ENCODE peak calls at places on chromosome 19, in seven cellular contexts. G is WTC11, B is lower lobe of right lung, K is cardiac fibroblast, S is EH, Z is PC-3, N is GM12865. I is an unnamed sample.

GRCh38 chr19:13207237-13208130 is 57.3 kb downstream of the IER2 start:
- DNase-seq in G (no peak), B (peak), K (no peak), S (peak), Z (no peak), N (peak), I (no peak)

GRCh38 chr19:38046254-38047047 is 139.4 kb downstream of the SIPA1L3 start:
- DNase-seq in G (no peak), B (no peak), K (no peak), S (no peak), Z (no peak), N (peak), I (no peak)

GRCh38 chr19:16197188-16197621 is 506 bp upstream of the AP1M1 start:
- DNase-seq in G (no peak), B (no peak), K (peak), S (peak), Z (peak), N (no peak), I (no peak)

GRCh38 chr19:42254083-42254849 is 662 bp downstream of the ERF start:
- DNase-seq in G (peak), B (peak), K (peak), S (peak), Z (peak), N (peak), I (no peak)

GRCh38 chr19:32380269-32380668 is 25.3 kb upstream of the DPY19L3 start:
- DNase-seq in G (no peak), B (no peak), K (no peak), S (no peak), Z (no peak), N (no peak), I (no peak)

GRCh38 chr19:3725640-3726310 is 17.6 kb downstream of the TJP3 start:
- DNase-seq in G (peak), B (peak), K (no peak), S (peak), Z (no peak), N (no peak), I (no peak)

GRCh38 chr19:13613447-13613846 is 107.2 kb upstream of the CACNA1A start:
- DNase-seq in G (no peak), B (no peak), K (no peak), S (no peak), Z (no peak), N (no peak), I (no peak)

GRCh38 chr19:36097036-36097435 is 13.9 kb upstream of the OVOL3 start:
- DNase-seq in G (no peak), B (no peak), K (no peak), S (no peak), Z (no peak), N (no peak), I (no peak)

GRCh38 chr19:18304194-18304495 is 18.7 kb downstream of the LSM4 start:
- DNase-seq in G (no peak), B (no peak), K (no peak), S (peak), Z (no peak), N (no peak), I (no peak)

GRCh38 chr19:54473071-54473941 is at the start of gene CDC42EP5:
- DNase-seq in G (no peak), B (peak), K (peak), S (peak), Z (no peak), N (no peak), I (peak)

GRCh38 chr19:33722456-33723239 is 74.0 kb upstream of the KCTD15 start:
- DNase-seq in G (no peak), B (no peak), K (no peak), S (no peak), Z (no peak), N (no peak), I (no peak)

GRCh38 chr19:55654833-55655647 is at the start of gene U2AF2:
- DNase-seq in G (peak), B (peak), K (peak), S (peak), Z (peak), N (peak), I (peak)

GRCh38 chr19:56333506-56333905 is 18.9 kb upstream of the ZSCAN5A start:
- DNase-seq in G (peak), B (no peak), K (peak), S (peak), Z (peak), N (peak), I (peak)

GRCh38 chr19:38547446-38547845 is 70.3 kb downstream of the MAP4K1 start:
- DNase-seq in G (no peak), B (peak), K (no peak), S (no peak), Z (no peak), N (no peak), I (no peak)

GRCh38 chr19:45403781-45404556 is 900 bp downstream of the PPP1R13L start:
- DNase-seq in G (peak), B (peak), K (no peak), S (peak), Z (peak), N (peak), I (no peak)

GRCh38 chr19:42126565-42126964 is 5.7 kb downstream of the POU2F2 start:
- DNase-seq in G (no peak), B (no peak), K (no peak), S (no peak), Z (no peak), N (peak), I (no peak)

GRCh38 chr19:40604647-40605200 is 3.6 kb downstream of the LTBP4 start:
- DNase-seq in G (no peak), B (no peak), K (no peak), S (no peak), Z (peak), N (peak), I (no peak)

GRCh38 chr19:38033658-38034150 is 126.7 kb downstream of the SIPA1L3 start:
- DNase-seq in G (peak), B (no peak), K (no peak), S (no peak), Z (no peak), N (peak), I (no peak)

GRCh38 chr19:9721861-9722260 is 46.7 kb downstream of the ZNF846 start:
- DNase-seq in G (no peak), B (no peak), K (no peak), S (no peak), Z (no peak), N (no peak), I (no peak)

GRCh38 chr19:1407662-1408299 is 395 bp downstream of the DAZAP1 start:
- DNase-seq in G (no peak), B (peak), K (no peak), S (no peak), Z (no peak), N (no peak), I (no peak)

GRCh38 chr19:47232422-47233211 is 1.6 kb upstream of the BBC3 start:
- DNase-seq in G (no peak), B (no peak), K (peak), S (peak), Z (peak), N (peak), I (no peak)

GRCh38 chr19:17021793-17022590 is 4.6 kb downstream of the CPAMD8 start:
- DNase-seq in G (no peak), B (peak), K (peak), S (peak), Z (peak), N (no peak), I (no peak)

GRCh38 chr19:16380314-16380695 is 55.7 kb downstream of the KLF2 start:
- DNase-seq in G (no peak), B (peak), K (no peak), S (no peak), Z (no peak), N (no peak), I (no peak)

GRCh38 chr19:46232029-46232428 is 2.5 kb downstream of the IGFL1 start:
- DNase-seq in G (no peak), B (peak), K (no peak), S (no peak), Z (peak), N (no peak), I (no peak)

GRCh38 chr19:17088552-17088951 is 13.0 kb downstream of the MYO9B start:
- DNase-seq in G (no peak), B (no peak), K (no peak), S (no peak), Z (no peak), N (no peak), I (no peak)

I was measured in COLO829.